ENCODE peak calls at places on chromosome 16, in four cellular contexts. V is H9, P is IMR-90, B is H1. N is an unnamed sample.

GRCh38 chr16:89170346-89171215 is 967 bp upstream of the CDH15 start:
- DNase-seq in V (peak; percentile 91), P (no peak), B (peak; percentile 89), N (peak; percentile 60)

GRCh38 chr16:13883266-13883665 is 36.7 kb upstream of the ERCC4 start:
- DNase-seq in V (no peak), P (no peak), B (no peak), N (no peak)

GRCh38 chr16:88685156-88686061 is 898 bp downstream of the SNAI3 start:
- DNase-seq in V (no peak), P (peak; percentile 67), B (peak; percentile 79), N (no peak)

GRCh38 chr16:87017388-87018012 is 299.7 kb downstream of the C16orf95 start:
- DNase-seq in V (peak; percentile 39), P (peak; percentile 88), B (no peak), N (peak; percentile 83)

GRCh38 chr16:57607676-57608461 is 20.6 kb upstream of the ADGRG1 start:
- DNase-seq in V (peak; percentile 11), P (no peak), B (no peak), N (no peak)

GRCh38 chr16:86862596-86862995 is 284.2 kb downstream of the FOXL1 start:
- DNase-seq in V (no peak), P (peak; percentile 11), B (no peak), N (no peak)

GRCh38 chr16:49530396-49530795 is 156.8 kb downstream of the C16orf78 start:
- DNase-seq in V (no peak), P (no peak), B (no peak), N (no peak)

GRCh38 chr16:10729649-10730048 is 14.0 kb upstream of the NUBP1 start:
- DNase-seq in V (no peak), P (peak; percentile 38), B (no peak), N (peak; percentile 42)

GRCh38 chr16:88991813-88992350 is 14.9 kb upstream of the CBFA2T3 start:
- DNase-seq in V (no peak), P (no peak), B (no peak), N (no peak)

GRCh38 chr16:81730090-81731051 is 48.7 kb upstream of the PLCG2 start:
- DNase-seq in V (peak; percentile 100), P (peak; percentile 72), B (peak; percentile 99), N (peak; percentile 99)

GRCh38 chr16:66606000-66606751 is 1.7 kb downstream of the CMTM3 start:
- DNase-seq in V (no peak), P (no peak), B (no peak), N (no peak)

GRCh38 chr16:5763176-5763575 is 665.6 kb upstream of the EEF2KMT start:
- DNase-seq in V (no peak), P (no peak), B (no peak), N (no peak)

GRCh38 chr16:25192096-25192495 is 24.7 kb upstream of the AQP8 start:
- DNase-seq in V (no peak), P (peak; percentile 19), B (no peak), N (peak; percentile 15)

GRCh38 chr16:3948378-3948995 is 68.0 kb upstream of the CREBBP start:
- DNase-seq in V (no peak), P (no peak), B (no peak), N (no peak)

GRCh38 chr16:78478267-78478821 is 378.9 kb downstream of the WWOX start:
- DNase-seq in V (peak; percentile 69), P (no peak), B (peak; percentile 64), N (peak; percentile 63)

GRCh38 chr16:66521951-66522771 is 27.8 kb downstream of the TK2 start:
- DNase-seq in V (no peak), P (peak; percentile 76), B (no peak), N (no peak)

GRCh38 chr16:74999208-74999682 is 421 bp downstream of the ZNRF1 start:
- DNase-seq in V (no peak), P (no peak), B (no peak), N (peak; percentile 36)

GRCh38 chr16:15608398-15609285 is 34.3 kb downstream of the MARF1 start:
- DNase-seq in V (no peak), P (peak; percentile 60), B (no peak), N (no peak)

GRCh38 chr16:81181013-81181720 is 57.3 kb upstream of the BCO1 start:
- DNase-seq in V (peak; percentile 96), P (peak; percentile 97), B (peak; percentile 81), N (peak; percentile 99)

GRCh38 chr16:21638573-21638975 is 13.8 kb downstream of the IGSF6 start:
- DNase-seq in V (no peak), P (peak; percentile 66), B (no peak), N (no peak)

GRCh38 chr16:87003414-87003755 is 313.8 kb downstream of the C16orf95 start:
- DNase-seq in V (peak; percentile 2), P (peak; percentile 41), B (no peak), N (no peak)

GRCh38 chr16:35795361-35796029 is 2336.1 kb downstream of the TP53TG3F start:
- DNase-seq in V (no peak), P (no peak), B (no peak), N (no peak)

GRCh38 chr16:64409762-64410161 is 712.1 kb downstream of the CDH11 start:
- DNase-seq in V (no peak), P (no peak), B (no peak), N (no peak)

GRCh38 chr16:49346459-49346858 is 27.1 kb upstream of the C16orf78 start:
- DNase-seq in V (no peak), P (no peak), B (no peak), N (no peak)

GRCh38 chr16:54928421-54929089 is 2.1 kb upstream of the IRX5 start:
- DNase-seq in V (peak; percentile 37), P (no peak), B (peak; percentile 55), N (peak; percentile 46)

GRCh38 chr16:55255890-55256289 is 68.1 kb upstream of the IRX6 start:
- DNase-seq in V (no peak), P (no peak), B (no peak), N (peak; percentile 48)

GRCh38 chr16:48583075-48584065 is 26.6 kb downstream of the N4BP1 start:
- DNase-seq in V (no peak), P (no peak), B (no peak), N (no peak)

GRCh38 chr16:77816293-77816692 is 27.9 kb downstream of the VAT1L start:
- DNase-seq in V (no peak), P (peak; percentile 81), B (no peak), N (no peak)

GRCh38 chr16:65414284-65414984 is 292.6 kb upstream of the CDH11 start:
- DNase-seq in V (no peak), P (peak; percentile 87), B (no peak), N (peak; percentile 4)

GRCh38 chr16:75065149-75065807 is 51.3 kb downstream of the LDHD start:
- DNase-seq in V (no peak), P (no peak), B (no peak), N (no peak)

GRCh38 chr16:16004314-16004749 is 54.9 kb downstream of the ABCC1 start:
- DNase-seq in V (no peak), P (peak; percentile 95), B (no peak), N (no peak)

GRCh38 chr16:72487283-72487682 is 315.3 kb upstream of the PMFBP1 start:
- DNase-seq in V (no peak), P (no peak), B (no peak), N (no peak)

GRCh38 chr16:30870904-30871303 is 23.0 kb downstream of the BCL7C start:
- DNase-seq in V (no peak), P (no peak), B (no peak), N (no peak)
- H4K5ac ChIP-seq in V (no peak overlapping the region), P (no peak overlapping the region), B (no peak overlapping the region), N (no peak overlapping the region)

GRCh38 chr16:70694517-70695218 is 8.8 kb upstream of the MTSS2 start:
- DNase-seq in V (no peak), P (no peak), B (no peak), N (no peak)

GRCh38 chr16:70694088-70694487 is 8.2 kb upstream of the MTSS2 start:
- DNase-seq in V (peak; percentile 81), P (peak; percentile 78), B (no peak), N (peak; percentile 98)

GRCh38 chr16:70692130-70692470 is 6.2 kb upstream of the MTSS2 start:
- DNase-seq in V (no peak), P (no peak), B (no peak), N (no peak)

GRCh38 chr16:70692481-70693203 is 6.8 kb upstream of the MTSS2 start:
- DNase-seq in V (no peak), P (no peak), B (no peak), N (no peak)

GRCh38 chr16:70693231-70693671 is 7.4 kb upstream of the MTSS2 start:
- DNase-seq in V (no peak), P (no peak), B (no peak), N (no peak)
- H2BK15ac ChIP-seq in V (no peak overlapping the region), P (peak overlapping the region; percentile 94), B (no peak overlapping the region), N (no peak overlapping the region)

DNA sequence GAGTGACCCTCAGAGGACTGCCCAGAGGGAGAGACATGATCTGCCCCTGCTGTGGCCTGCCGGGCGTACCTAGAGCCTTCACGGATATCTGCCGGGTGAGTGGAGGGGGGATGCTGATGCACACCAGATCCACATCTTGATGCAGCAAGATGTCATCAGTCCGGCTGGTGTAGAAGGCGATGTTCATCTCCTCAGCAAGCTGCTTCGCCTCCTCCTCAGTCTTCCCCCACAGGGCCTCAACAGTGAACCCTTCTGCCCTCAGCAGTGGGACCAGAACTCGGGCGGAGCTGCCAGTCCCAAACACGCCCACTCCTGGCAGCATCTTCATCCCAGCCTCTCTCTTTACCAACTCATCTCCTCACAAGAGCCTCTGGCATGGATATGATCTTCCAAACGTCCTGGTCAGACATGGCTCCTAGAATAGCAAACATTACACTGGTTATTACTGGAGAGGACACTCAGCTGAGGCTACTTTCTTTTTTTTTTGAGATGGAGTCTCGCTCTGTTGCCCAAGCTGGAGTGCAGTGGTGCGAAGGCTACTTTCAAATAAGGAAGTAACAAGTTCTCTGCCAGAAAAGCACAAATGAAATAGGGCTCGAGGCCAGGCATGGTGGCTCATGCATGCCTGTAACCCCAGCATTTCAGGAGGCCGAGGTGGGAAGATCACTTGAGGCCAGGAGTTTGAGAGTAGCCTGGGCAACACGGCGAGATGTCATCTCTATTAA is 18.9 kb downstream of the C16orf86 start:
- DNase-seq in V (no peak), P (no peak), B (no peak), N (no peak)
- H3K27ac ChIP-seq in V (no peak overlapping the region), P (no peak overlapping the region), B (no peak overlapping the region), N (no peak overlapping the region)

GRCh38 chr16:20364051-20364450 is 11.5 kb upstream of the UMOD start:
- DNase-seq in V (no peak), P (no peak), B (no peak), N (no peak)

GRCh38 chr16:20355114-20355782 is 2.7 kb upstream of the UMOD start:
- DNase-seq in V (no peak), P (no peak), B (no peak), N (no peak)

GRCh38 chr16:20363191-20363590 is 10.7 kb upstream of the UMOD start:
- DNase-seq in V (no peak), P (no peak), B (no peak), N (no peak)

GRCh38 chr16:20359997-20360396 is 7.5 kb upstream of the UMOD start:
- DNase-seq in V (peak; percentile 39), P (no peak), B (peak; percentile 59), N (peak; percentile 48)
- H4K5ac ChIP-seq in V (no peak overlapping the region), P (no peak overlapping the region), B (no peak overlapping the region), N (no peak overlapping the region)